ENCODE peak calls at places on chromosomes 3 and 15, in nine cellular contexts. W is MV-4-11; R is EL; V is germinal center; T is stimulated activated CD8-positive, alpha-beta memory T cell treated with anti-CD3 and anti-CD28 coated beads, Interleukin-4, amount 100 ng/mL, for 48 hours; D is fibroblast of the aortic adventitia; Y is IMR-90; I is T-helper 9 cell; P is HT-29. M is an unnamed sample.

GRCh38 chr15:62969442-62970089 is 73.0 kb upstream of the TPM1 start:
- DNase-seq in I (no peak), V (no peak), T (no peak), W (peak; percentile 53), D (no peak), R (no peak), Y (no peak), P (no peak), M (no peak)

GRCh38 chr15:67063689-67064606 is 1.5 kb upstream of the SMAD3 start:
- DNase-seq in R (no peak), D (no peak), Y (peak; percentile 17), T (no peak), W (no peak), I (no peak), P (peak; percentile 88), V (no peak), M (no peak)

GRCh38 chr3:141477224-141477623 is 9.6 kb upstream of the RASA2 start:
- DNase-seq in I (no peak), D (peak; percentile 82), T (no peak), P (peak; percentile 44), V (no peak), Y (peak; percentile 94), R (peak; percentile 87), W (no peak), M (no peak)

GRCh38 chr3:172387728-172388127 is 60.5 kb downstream of the GHSR start:
- DNase-seq in R (no peak), Y (no peak), D (no peak), I (no peak), P (no peak), W (no peak), V (no peak), T (no peak), M (no peak)

GRCh38 chr15:67100808-67101581 is 35.6 kb downstream of the SMAD3 start:
- DNase-seq in I (no peak), Y (no peak), P (no peak), V (peak; percentile 59), R (no peak), D (no peak), W (peak; percentile 16), T (peak; percentile 78), M (no peak)

GRCh38 chr15:44188810-44189209 is 6.3 kb downstream of the FRMD5 start:
- DNase-seq in P (no peak), R (no peak), Y (no peak), V (no peak), D (no peak), W (no peak), I (no peak), T (no peak), M (no peak)

GRCh38 chr3:24829632-24830229 is 335.1 kb upstream of the THRB start:
- DNase-seq in V (peak; percentile 11), W (no peak), I (no peak), T (no peak), D (no peak), P (no peak), R (peak; percentile 7), Y (no peak), M (no peak)

GRCh38 chr3:175558261-175558660 is 699.1 kb downstream of the NAALADL2 start:
- DNase-seq in Y (no peak), D (no peak), T (no peak), P (no peak), V (no peak), R (no peak), W (no peak), I (no peak), M (no peak)

GRCh38 chr15:90315276-90315982 is 36.7 kb upstream of the ZNF774 start:
- DNase-seq in I (no peak), R (peak; percentile 46), Y (peak; percentile 56), D (peak; percentile 97), T (no peak), P (peak; percentile 50), W (no peak), V (no peak), M (no peak)